ENCODE peak calls at places on chromosomes 5 and 9, in six cellular contexts. Q, O, J, F, X and V are unnamed samples.

GRCh38 chr5:145911164-145911563 is 25.2 kb upstream of the SH3RF2 start:
- DNase-seq in J (no peak), Q (no peak), X (no peak), O (no peak), F (no peak), V (no peak)

GRCh38 chr5:67992919-67993318 is 222.6 kb upstream of the PIK3R1 start:
- DNase-seq in Q (no peak), F (no peak), J (peak; percentile 42), O (no peak), X (no peak), V (no peak)

GRCh38 chr5:72937517-72938061 is 18.3 kb upstream of the FCHO2 start:
- DNase-seq in Q (no peak), J (no peak), X (no peak), O (no peak), F (no peak), V (no peak)

GRCh38 chr9:88587182-88587581 is 52.2 kb downstream of the NXNL2 start:
- DNase-seq in F (no peak), J (no peak), O (no peak), Q (peak; percentile 13), X (no peak), V (no peak)

GRCh38 chr9:133522073-133522910 is 2.5 kb downstream of the MYMK start:
- DNase-seq in J (no peak), X (no peak), O (no peak), Q (no peak), F (no peak), V (no peak)

GRCh38 chr5:150522504-150523464 is 14.9 kb downstream of the NDST1 start:
- DNase-seq in O (no peak), X (peak; percentile 98), F (no peak), J (no peak), Q (peak; percentile 43), V (no peak)

GRCh38 chr5:97909541-97909940 is 726.5 kb upstream of the RIOK2 start:
- DNase-seq in O (no peak), Q (no peak), J (no peak), F (no peak), X (no peak), V (no peak)

GRCh38 chr5:95285406-95285761 is 490 bp upstream of the MCTP1 start:
- DNase-seq in J (peak; percentile 5), F (no peak), O (no peak), X (no peak), Q (no peak), V (no peak)

GRCh38 chr9:29319727-29320513 is 1746.6 kb upstream of the C9orf72 start:
- DNase-seq in J (no peak), Q (no peak), O (no peak), X (no peak), F (no peak), V (no peak)

GRCh38 chr9:135665795-135666189 is 2.7 kb downstream of the LCN9 start:
- DNase-seq in O (no peak), F (no peak), J (no peak), Q (no peak), X (no peak), V (no peak)
- TF ChIP-seq JUN in O (no peak), F (no peak), J (no peak), Q (no peak), X (no peak), V (no peak)

DNA sequence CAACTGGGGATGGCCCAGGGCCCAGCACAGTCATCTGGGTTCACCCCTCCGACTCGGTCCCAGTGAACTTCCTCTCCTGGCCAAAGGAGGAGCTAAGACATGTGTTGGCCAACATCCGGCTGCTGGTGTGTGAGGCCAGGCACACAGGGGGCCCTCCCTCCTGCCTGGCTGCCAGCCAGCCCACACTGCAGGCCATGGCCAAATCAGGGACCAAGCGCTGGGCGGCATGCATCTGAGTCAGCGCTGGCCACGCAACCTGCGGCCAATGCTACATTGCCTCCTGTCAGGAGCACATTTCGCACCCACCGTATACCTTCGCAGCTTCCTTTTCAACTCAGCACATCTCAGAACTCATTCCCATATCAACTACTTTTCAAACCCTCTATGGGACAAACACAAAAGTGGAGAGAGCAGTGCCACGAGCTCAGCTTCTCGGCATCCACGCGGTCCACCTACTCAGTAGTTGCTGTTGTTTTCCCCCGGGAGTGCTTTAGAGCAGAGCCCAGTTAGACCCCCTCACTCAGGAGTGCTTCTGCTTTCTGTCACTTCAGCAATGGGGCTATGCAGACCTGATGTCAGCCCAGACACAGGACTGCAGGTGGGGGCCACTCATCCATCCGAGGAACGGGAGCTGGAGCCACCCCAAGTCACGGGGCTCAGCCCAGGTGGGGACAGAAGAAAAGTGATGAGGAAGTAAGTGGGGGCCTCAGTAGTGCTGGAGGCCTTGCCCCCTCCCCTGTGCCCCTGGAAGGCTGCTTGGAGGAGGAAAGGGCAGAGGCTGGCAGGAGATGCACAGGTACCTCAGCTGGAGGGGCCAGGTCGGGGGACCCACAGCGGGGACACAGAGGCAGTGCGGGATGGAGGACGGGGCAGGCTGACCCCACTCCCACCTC is 13.9 kb downstream of the NINJ1 start:
- DNase-seq in X (peak; percentile 94), Q (peak; percentile 89), O (no peak), F (peak; percentile 87), J (peak; percentile 80), V (peak; percentile 42)
- TF ChIP-seq JUN in X (no peak), Q (no peak), O (no peak), F (peak; percentile 87), J (no peak), V (no peak)

DNA sequence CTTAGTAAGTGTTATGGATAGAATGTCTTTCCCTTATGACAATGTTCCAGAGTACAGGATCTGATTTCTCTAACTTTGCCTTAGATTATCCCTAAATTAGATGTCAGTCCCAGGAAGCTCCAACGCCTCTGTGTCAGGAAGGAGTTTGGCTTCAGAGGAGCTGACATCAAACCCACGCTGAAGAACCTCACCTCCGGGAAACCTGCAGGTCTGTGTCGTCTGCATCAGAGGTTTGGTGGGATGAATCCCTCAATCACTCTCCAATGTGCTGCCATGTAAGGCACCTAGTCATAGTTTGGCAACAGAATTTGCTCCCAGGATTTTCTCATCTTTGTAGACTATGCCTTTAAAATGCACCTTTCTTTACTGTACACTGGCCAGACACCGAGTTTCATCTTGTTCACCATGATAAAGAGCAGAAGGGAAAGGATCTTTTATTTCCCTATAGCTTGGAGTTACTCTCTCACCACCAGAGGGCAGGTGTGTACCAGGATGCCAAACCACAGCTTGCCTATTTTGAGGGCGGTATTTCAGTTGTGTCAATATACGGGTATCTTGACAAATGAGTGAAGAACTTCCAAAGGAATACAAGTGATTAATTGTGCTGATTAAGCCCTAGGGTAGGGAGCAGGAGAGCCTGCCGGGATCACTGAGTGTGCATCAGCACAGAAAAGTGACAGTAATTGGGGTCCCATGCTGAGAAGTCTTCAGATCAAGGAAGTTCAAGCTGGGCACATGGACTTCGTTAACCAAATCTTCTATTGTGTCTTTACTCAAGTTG is 23.4 kb downstream of the MINAR2 start:
- DNase-seq in X (peak; percentile 59), O (peak; percentile 70), Q (peak; percentile 52), J (peak; percentile 51), F (peak; percentile 49), V (peak; percentile 65)
- TF ChIP-seq JUN in X (no peak), O (no peak), Q (no peak), J (no peak), F (no peak), V (no peak)

DNA sequence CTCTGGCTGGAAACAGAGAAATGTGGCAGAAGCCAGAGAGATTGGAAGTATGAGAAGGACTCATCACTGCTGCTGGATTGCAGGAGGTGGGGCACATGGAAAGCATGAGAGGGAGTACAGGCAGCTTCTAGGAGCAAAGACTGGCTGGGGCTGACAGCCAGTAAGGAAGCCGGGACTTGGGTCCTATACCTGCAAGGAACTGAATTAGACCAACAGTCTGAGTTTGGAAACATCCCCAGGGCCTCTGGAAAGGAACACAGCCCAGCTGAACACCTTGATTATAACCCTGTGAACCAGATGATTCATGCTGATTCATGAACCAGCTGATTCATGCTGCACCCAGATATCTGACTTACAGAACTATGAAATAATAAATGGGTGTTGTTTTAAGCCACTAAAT is 93.4 kb downstream of the OSTF1 start:
- DNase-seq in Q (peak; percentile 33), F (peak; percentile 29), X (no peak), O (no peak), J (peak; percentile 54), V (no peak)
- TF ChIP-seq JUN in Q (no peak), F (peak; percentile 48), X (no peak), O (no peak), J (peak; percentile 52), V (no peak)

DNA sequence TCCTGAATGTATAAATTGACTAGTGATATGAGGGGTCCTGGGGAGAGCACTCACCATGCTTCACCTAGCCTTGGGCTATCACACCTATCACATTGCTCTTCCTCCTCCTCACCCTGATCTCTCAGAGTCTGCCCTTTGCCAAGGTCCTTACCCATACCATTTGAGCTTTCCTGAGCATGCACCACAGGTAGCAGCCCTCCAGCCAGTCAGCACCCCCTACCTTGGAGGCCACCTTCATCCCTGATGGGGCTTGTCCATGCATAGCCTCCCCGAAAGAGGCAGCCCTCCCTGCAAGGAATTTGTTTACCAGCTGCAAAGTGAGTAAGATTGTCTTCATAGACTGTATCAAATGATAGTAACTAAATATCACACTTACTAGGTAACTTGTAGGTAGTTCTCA is 83.1 kb downstream of the ALDH7A1 start:
- DNase-seq in Q (no peak), X (no peak), O (peak; percentile 14), J (no peak), F (no peak), V (no peak)
- TF ChIP-seq JUN in Q (no peak), X (no peak), O (no peak), J (no peak), F (no peak), V (no peak)

GRCh38 chr5:57033503-57033902 is 81.6 kb upstream of the MIER3 start:
- DNase-seq in Q (no peak), J (no peak), O (no peak), X (no peak), F (no peak), V (no peak)

GRCh38 chr5:57034517-57034916 is 82.6 kb upstream of the MIER3 start:
- DNase-seq in F (no peak), O (no peak), X (no peak), J (no peak), Q (no peak), V (no peak)

GRCh38 chr5:57037355-57037754 is 85.4 kb upstream of the MIER3 start:
- DNase-seq in Q (peak; percentile 46), X (peak; percentile 8), O (peak; percentile 58), F (peak; percentile 58), J (no peak), V (peak; percentile 57)

GRCh38 chr5:57035955-57036354 is 84.0 kb upstream of the MIER3 start:
- DNase-seq in X (no peak), F (no peak), Q (no peak), J (no peak), O (no peak), V (no peak)

DNA sequence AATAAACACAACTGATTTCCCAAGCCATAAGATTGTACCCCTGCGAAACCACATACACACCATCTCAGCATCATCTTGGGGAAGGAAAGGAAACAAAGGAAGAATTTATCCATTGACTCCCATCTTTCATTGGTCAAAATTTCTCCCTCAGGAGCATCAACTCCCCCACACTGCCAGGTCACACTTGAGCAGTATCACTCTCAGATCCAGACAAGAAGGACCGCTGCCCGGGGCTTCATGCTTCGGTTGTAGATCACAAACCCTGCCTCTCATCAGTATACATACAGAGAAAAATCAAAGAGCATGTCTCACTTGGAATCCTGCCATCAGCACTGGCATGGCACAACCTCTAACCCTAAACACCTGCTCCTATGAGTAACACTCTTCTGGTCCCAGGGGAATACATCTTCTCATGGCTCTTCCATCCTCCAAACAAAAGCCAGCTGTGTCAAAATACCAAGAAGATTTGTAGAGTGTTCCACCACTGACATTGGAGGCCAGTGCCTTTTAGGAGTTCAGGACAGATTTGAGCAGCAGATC is 84.8 kb upstream of the MIER3 start:
- DNase-seq in Q (no peak), F (no peak), O (no peak), X (no peak), J (no peak), V (no peak)
- TF ChIP-seq JUN in Q (no peak), F (no peak), O (no peak), X (no peak), J (no peak), V (no peak)